ENCODE peak calls at places on chromosomes 5 and 9, in ten cellular contexts. L, J, C, I, A, U, Q, H, N and T are unnamed samples.

GRCh38 chr9:14752271-14752670 is 29.7 kb upstream of the CER1 start:
- DNase-seq in L (no peak), J (no peak), C (no peak), I (peak; percentile 0), A (no peak), U (no peak), Q (no peak), H (no peak), N (no peak), T (no peak)

GRCh38 chr5:35213608-35214007 is 16.7 kb downstream of the PRLR start:
- DNase-seq in L (no peak), J (no peak), C (no peak), I (no peak), A (no peak), U (no peak), Q (no peak), H (no peak), N (no peak), T (no peak)

GRCh38 chr9:135717410-135717809 is 15.4 kb downstream of the KCNT1 start:
- DNase-seq in L (no peak), J (no peak), C (no peak), I (no peak), A (no peak), U (no peak), Q (no peak), H (no peak), N (no peak), T (no peak)

GRCh38 chr9:127506117-127506813 is 55.0 kb downstream of the LRSAM1 start:
- DNase-seq in L (no peak), J (no peak), C (no peak), I (no peak), A (no peak), U (no peak), Q (no peak), H (no peak), N (peak; percentile 64), T (no peak)

GRCh38 chr5:38473008-38473407 is 83.4 kb downstream of the LIFR start:
- DNase-seq in L (no peak), J (no peak), C (no peak), I (no peak), A (no peak), U (no peak), Q (no peak), H (no peak), N (no peak), T (no peak)

GRCh38 chr9:115442054-115442453 is 324.1 kb upstream of the TNC start:
- DNase-seq in L (no peak), J (no peak), C (no peak), I (no peak), A (no peak), U (no peak), Q (no peak), H (no peak), N (no peak), T (no peak)

GRCh38 chr5:77282337-77283027 is 72.0 kb downstream of the PDE8B start:
- DNase-seq in L (no peak), J (peak; percentile 17), C (no peak), I (no peak), A (no peak), U (no peak), Q (no peak), H (no peak), N (no peak), T (no peak)

GRCh38 chr9:131031642-131032005 is 22.6 kb downstream of the LAMC3 start:
- DNase-seq in L (no peak), J (no peak), C (no peak), I (no peak), A (no peak), U (no peak), Q (no peak), H (no peak), N (no peak), T (no peak)

GRCh38 chr9:69054989-69055388 is 19.4 kb downstream of the FXN start:
- DNase-seq in L (no peak), J (no peak), C (no peak), I (no peak), A (no peak), U (no peak), Q (no peak), H (no peak), N (peak; percentile 74), T (no peak)

GRCh38 chr9:82682431-82682830 is 380.5 kb downstream of the RASEF start:
- DNase-seq in L (no peak), J (no peak), C (no peak), I (no peak), A (no peak), U (no peak), Q (no peak), H (no peak), N (no peak), T (no peak)

GRCh38 chr9:113533335-113534225 is 70.1 kb downstream of the RGS3 start:
- DNase-seq in L (no peak), J (no peak), C (no peak), I (no peak), A (no peak), U (no peak), Q (no peak), H (no peak), N (no peak), T (no peak)

GRCh38 chr9:87594218-87594617 is 96.6 kb downstream of the DAPK1 start:
- DNase-seq in L (no peak), J (no peak), C (no peak), I (no peak), A (no peak), U (no peak), Q (no peak), H (no peak), N (no peak), T (no peak)

GRCh38 chr5:140631831-140632365 is 1.1 kb downstream of the CD14 start:
- DNase-seq in L (peak; percentile 42), J (no peak), C (no peak), I (no peak), A (peak; percentile 18), U (no peak), Q (peak; percentile 26), H (no peak), N (no peak), T (no peak)

GRCh38 chr5:172119921-172120688 is 67.9 kb downstream of the STK10 start:
- DNase-seq in L (no peak), J (no peak), C (no peak), I (no peak), A (no peak), U (no peak), Q (no peak), H (no peak), N (no peak), T (no peak)

GRCh38 chr9:76761448-76761847 is 2.8 kb upstream of the PCA3 start:
- DNase-seq in L (no peak), J (peak; percentile 4), C (no peak), I (no peak), A (no peak), U (no peak), Q (no peak), H (no peak), N (no peak), T (no peak)

GRCh38 chr5:89087551-89088318 is 204.8 kb upstream of the MEF2C start:
- DNase-seq in L (no peak), J (no peak), C (no peak), I (no peak), A (no peak), U (no peak), Q (no peak), H (no peak), N (no peak), T (no peak)

GRCh38 chr5:137752873-137753226 is 1.3 kb downstream of the HNRNPA0 start:
- DNase-seq in L (no peak), J (peak; percentile 27), C (no peak), I (no peak), A (peak; percentile 34), U (no peak), Q (no peak), H (no peak), N (no peak), T (peak; percentile 25)

GRCh38 chr5:4868140-4868735 is 271.9 kb upstream of the ADAMTS16 start:
- DNase-seq in L (peak; percentile 47), J (peak; percentile 58), C (peak; percentile 85), I (peak; percentile 23), A (no peak), U (no peak), Q (peak; percentile 73), H (peak; percentile 37), N (no peak), T (peak; percentile 15)

GRCh38 chr5:139797856-139798510 is 2.4 kb downstream of the PSD2 start:
- DNase-seq in L (no peak), J (no peak), C (no peak), I (peak; percentile 18), A (no peak), U (no peak), Q (no peak), H (no peak), N (no peak), T (no peak)

GRCh38 chr5:1492757-1493156 is 31.0 kb downstream of the LPCAT1 start:
- DNase-seq in L (no peak), J (no peak), C (no peak), I (no peak), A (no peak), U (no peak), Q (no peak), H (no peak), N (no peak), T (no peak)

GRCh38 chr9:113963017-113963620 is 87.0 kb downstream of the ZNF618 start:
- DNase-seq in L (peak; percentile 17), J (peak; percentile 62), C (no peak), I (no peak), A (peak; percentile 8), U (no peak), Q (peak; percentile 58), H (peak; percentile 22), N (no peak), T (no peak)

GRCh38 chr9:37761511-37761910 is 7.9 kb downstream of the TRMT10B start:
- DNase-seq in L (no peak), J (no peak), C (no peak), I (no peak), A (no peak), U (no peak), Q (no peak), H (no peak), N (no peak), T (no peak)

GRCh38 chr9:94212091-94212490 is 47.0 kb upstream of the ZNF169 start:
- DNase-seq in L (no peak), J (peak; percentile 22), C (no peak), I (no peak), A (no peak), U (no peak), Q (no peak), H (no peak), N (no peak), T (no peak)

GRCh38 chr5:151534345-151534744 is 56.8 kb downstream of the FAT2 start:
- DNase-seq in L (no peak), J (no peak), C (no peak), I (no peak), A (no peak), U (no peak), Q (no peak), H (no peak), N (no peak), T (no peak)

GRCh38 chr5:57780306-57780958 is 297.8 kb upstream of the ACTBL2 start:
- DNase-seq in L (no peak), J (peak; percentile 26), C (no peak), I (no peak), A (no peak), U (no peak), Q (no peak), H (no peak), N (no peak), T (no peak)

GRCh38 chr5:158406884-158407790 is 548.2 kb upstream of the CLINT1 start:
- DNase-seq in L (no peak), J (peak; percentile 58), C (no peak), I (no peak), A (no peak), U (no peak), Q (no peak), H (no peak), N (no peak), T (no peak)